ENCODE peak calls at places on chromosomes 5 and 9, in four cellular contexts. I, F, K and N are unnamed samples.

GRCh38 chr5:179765400-179765799 is 28.4 kb upstream of the LTC4S start:
- DNase-seq in I (peak), F (peak), K (no peak), N (peak)

GRCh38 chr9:76255781-76256455 is 138.3 kb downstream of the RFK start:
- DNase-seq in I (peak), F (peak), K (no peak), N (peak)

GRCh38 chr9:137435980-137436760 is 5.0 kb downstream of the ENTPD8 start:
- DNase-seq in I (peak), F (peak), K (peak), N (peak)

GRCh38 chr5:72234265-72234700 is 85.8 kb downstream of the MRPS27 start:
- DNase-seq in I (no peak), F (peak), K (no peak), N (peak)

GRCh38 chr5:170681013-170681433 is 102.5 kb upstream of the GABRP start:
- DNase-seq in I (no peak), F (peak), K (peak), N (peak)

GRCh38 chr5:107501965-107502691 is 168.6 kb downstream of the EFNA5 start:
- DNase-seq in I (no peak), F (peak), K (no peak), N (peak)

GRCh38 chr9:128026255-128027165 is 40.6 kb downstream of the NAIF1 start:
- DNase-seq in I (no peak), F (no peak), K (no peak), N (no peak)

GRCh38 chr9:92636627-92637026 is 33.3 kb downstream of the IPPK start:
- DNase-seq in I (no peak), F (no peak), K (no peak), N (no peak)

GRCh38 chr9:124661184-124661755 is 109.8 kb downstream of the NR6A1 start:
- DNase-seq in I (no peak), F (no peak), K (no peak), N (no peak)

GRCh38 chr9:107647611-107648010 is 158.0 kb upstream of the KLF4 start:
- DNase-seq in I (no peak), F (no peak), K (no peak), N (no peak)

GRCh38 chr9:133694686-133695085 is 43.5 kb downstream of the SARDH start:
- DNase-seq in I (peak), F (no peak), K (no peak), N (no peak)

GRCh38 chr9:90124961-90125360 is 517.7 kb downstream of the DIRAS2 start:
- DNase-seq in I (no peak), F (no peak), K (no peak), N (no peak)

GRCh38 chr5:2756764-2757163 is 5.3 kb upstream of the IRX2 start:
- DNase-seq in I (no peak), F (peak), K (no peak), N (no peak)

DNA sequence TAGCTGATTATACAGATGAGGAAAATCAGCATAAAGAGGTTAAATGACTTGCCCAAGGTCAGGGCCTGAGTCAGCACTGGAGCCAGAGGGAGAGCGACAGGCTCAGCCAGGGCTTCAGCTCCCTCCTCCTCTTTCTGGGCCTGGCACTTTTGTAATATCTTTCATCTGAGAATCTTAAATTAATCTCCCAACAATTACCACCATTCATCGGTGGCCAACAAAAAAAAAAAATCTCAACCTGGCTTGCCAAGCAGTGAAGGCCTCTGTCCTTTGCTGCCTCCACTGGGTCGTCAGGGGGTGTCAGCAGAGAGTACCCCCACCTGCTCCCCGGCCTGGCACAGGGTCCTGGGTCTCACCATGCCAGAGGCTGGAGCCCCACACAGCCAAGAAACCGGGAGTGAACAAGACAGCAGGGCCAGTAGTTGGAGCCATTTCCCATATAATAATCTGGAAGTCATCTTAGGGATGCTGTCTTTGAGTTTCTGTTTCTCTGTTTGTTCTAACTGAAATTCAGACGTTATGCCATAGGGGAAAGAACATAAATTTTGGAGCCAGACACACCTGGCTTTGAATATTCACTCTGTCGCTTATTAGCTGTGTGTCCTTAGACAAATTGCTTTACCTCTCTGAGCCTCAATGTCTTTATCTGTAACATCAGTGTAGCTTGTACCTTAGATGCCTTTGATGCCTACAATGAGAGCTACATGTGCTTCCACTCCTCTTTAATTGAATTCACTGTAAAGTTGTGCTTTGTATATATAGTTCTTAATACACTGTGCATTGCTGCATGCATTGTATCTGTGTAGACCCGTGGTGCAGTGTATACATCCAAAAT is 299.9 kb upstream of the MSX2 start:
- DNase-seq in I (no peak), F (no peak), K (no peak), N (no peak)
- TF ChIP-seq CTCF in I (no peak), F (no peak), K (no peak), N (no peak)

DNA sequence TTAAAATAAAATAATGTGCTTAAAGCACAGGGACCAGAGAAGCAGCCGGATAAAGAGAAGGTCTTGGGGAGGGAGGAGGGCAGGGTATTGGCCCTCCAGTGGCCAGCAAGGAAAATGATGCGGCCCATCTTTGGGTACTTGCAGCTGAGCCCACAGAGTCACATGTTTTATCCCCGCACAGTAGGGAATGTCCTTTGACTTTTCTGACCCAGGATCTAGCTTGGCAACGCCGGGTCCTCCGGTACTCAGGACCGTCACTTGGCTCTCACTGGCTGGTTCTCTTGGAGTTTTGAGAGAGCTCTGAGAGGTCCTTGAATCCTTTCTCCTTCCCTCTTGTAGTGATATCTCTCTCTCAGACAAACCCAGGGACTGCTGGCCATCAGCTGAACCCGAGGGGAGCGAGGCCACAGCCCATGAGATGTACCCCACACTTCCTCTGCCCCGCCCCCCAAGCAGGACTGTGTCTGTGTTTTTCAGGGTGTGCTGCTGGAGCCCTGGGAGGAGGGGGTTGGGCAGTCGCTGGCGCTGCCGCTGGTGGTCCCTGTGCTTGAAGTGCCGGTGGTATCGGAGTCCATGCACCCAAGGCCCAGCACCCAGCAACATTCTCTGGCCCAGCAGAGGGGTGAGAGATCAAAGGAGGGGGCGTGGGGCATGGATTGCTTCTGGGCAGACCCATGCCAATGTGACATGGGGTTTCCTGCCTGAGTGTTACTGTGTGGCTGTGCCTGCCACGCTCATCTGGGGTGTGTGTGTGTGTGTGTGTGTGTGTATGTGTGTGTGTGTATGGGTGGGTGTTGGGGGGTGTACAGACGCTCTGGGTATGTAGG is 35.5 kb upstream of the HSPA9 start:
- DNase-seq in I (peak), F (no peak), K (no peak), N (no peak)
- TF ChIP-seq CTCF in I (no peak), F (peak), K (peak), N (no peak)

DNA sequence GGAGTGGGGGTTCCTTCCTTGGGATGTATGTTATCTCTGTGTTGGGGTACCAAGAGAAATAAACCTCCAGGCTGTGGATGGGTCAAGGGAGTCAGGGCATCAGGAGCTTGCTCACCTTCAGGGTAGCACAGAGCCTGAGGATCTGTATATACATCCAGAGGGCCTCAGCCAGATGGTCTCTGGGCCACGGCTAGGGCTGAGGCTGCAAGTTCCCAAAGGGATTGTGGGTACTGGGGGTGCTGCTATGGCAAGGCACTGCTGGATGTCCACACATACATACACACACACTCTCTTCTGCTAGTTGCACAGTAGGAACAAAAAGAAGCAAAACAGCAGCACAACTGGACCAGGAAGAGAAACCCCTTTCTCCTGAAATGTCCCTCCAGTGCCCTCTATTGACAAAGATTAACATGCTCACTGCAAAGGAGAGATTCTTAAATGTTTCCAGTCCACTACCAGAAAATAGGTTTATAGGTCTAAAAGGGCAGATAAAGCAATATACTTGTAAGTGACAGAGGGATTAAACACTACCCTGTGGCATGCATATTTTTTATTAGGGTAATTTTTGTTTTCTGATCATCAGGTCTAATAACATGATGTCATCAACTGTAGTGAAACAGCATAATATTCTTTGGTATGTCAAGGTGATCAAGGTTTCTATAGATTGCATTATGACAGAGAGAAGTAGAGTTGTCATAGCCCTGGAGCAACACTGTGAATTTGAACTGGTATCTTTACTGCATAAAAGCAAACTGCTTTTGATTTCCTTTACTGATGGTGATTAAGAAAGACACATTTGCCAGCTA is 56.3 kb upstream of the KCNN2 start:
- DNase-seq in I (no peak), F (peak), K (peak), N (no peak)
- TF ChIP-seq CTCF in I (peak), F (peak), K (peak), N (peak)

GRCh38 chr5:139951296-139951924 is 91.7 kb downstream of the NRG2 start:
- DNase-seq in I (peak), F (no peak), K (no peak), N (no peak)
- TF ChIP-seq CTCF in I (no peak), F (no peak), K (no peak), N (no peak)

DNA sequence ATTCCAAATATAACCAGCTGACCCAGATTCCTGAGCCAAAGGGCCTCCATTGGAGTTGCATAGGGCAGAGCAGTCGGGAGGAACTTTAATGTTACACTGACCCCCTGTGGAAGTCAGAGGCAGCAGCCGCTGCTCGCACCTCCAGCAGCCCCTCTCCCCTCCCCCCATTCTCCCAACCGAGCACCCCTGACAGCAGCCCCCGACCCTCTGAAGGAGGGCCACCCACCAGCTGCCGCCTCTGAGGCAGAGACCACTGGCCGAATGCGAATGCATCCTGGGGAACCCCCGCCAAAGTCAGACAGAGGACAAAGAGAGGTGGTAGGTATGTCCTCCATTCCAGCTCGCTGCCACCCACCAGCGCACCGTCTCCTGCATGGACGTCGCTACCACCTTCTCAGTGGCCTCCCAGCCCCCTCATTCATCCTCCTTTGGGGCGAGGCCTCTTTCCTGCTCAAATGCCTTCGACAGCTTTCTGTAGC is 231.0 kb downstream of the CDK5RAP2 start:
- DNase-seq in I (peak), F (peak), K (peak), N (peak)
- TF ChIP-seq CTCF in I (peak), F (peak), K (peak), N (peak)